ENCODE peak calls at places on chromosomes 13 and 19, in nine cellular contexts. One of them, this sample, is unnamed.

GRCh38 chr19:40613669-40614594 is 12.8 kb downstream of the LTBP4 start:
- DNase-seq in prostate gland: peak
- DNase-seq in GM23338: peak
- DNase-seq in gastrocnemius medialis: no peak
- DNase-seq in CD4-positive, alpha-beta T cell: peak
- DNase-seq in esophagus squamous epithelium: peak
- DNase-seq in CD8-positive, alpha-beta T cell: peak
- DNase-seq in MM.1S: peak
- DNase-seq in Peyer's patch: peak
- DNase-seq in this sample: peak

GRCh38 chr19:48629599-48630288 is 7.4 kb downstream of the DBP start:
- DNase-seq in prostate gland: no peak
- DNase-seq in GM23338: peak
- DNase-seq in gastrocnemius medialis: no peak
- DNase-seq in CD4-positive, alpha-beta T cell: no peak
- DNase-seq in esophagus squamous epithelium: no peak
- DNase-seq in CD8-positive, alpha-beta T cell: no peak
- DNase-seq in MM.1S: no peak
- DNase-seq in Peyer's patch: peak
- DNase-seq in this sample: no peak

GRCh38 chr19:44737238-44738160 is 11.0 kb upstream of the BCL3 start:
- DNase-seq in prostate gland: no peak
- DNase-seq in GM23338: no peak
- DNase-seq in gastrocnemius medialis: no peak
- DNase-seq in CD4-positive, alpha-beta T cell: no peak
- DNase-seq in esophagus squamous epithelium: no peak
- DNase-seq in CD8-positive, alpha-beta T cell: no peak
- DNase-seq in MM.1S: no peak
- DNase-seq in Peyer's patch: no peak
- DNase-seq in this sample: no peak

GRCh38 chr19:13012690-13013608 is 17.7 kb downstream of the NFIX start:
- DNase-seq in prostate gland: no peak
- DNase-seq in GM23338: peak
- DNase-seq in gastrocnemius medialis: peak
- DNase-seq in CD4-positive, alpha-beta T cell: no peak
- DNase-seq in esophagus squamous epithelium: no peak
- DNase-seq in CD8-positive, alpha-beta T cell: peak
- DNase-seq in MM.1S: no peak
- DNase-seq in Peyer's patch: peak
- DNase-seq in this sample: peak

GRCh38 chr19:1856698-1857603 is 6.4 kb downstream of the KLF16 start:
- DNase-seq in prostate gland: peak
- DNase-seq in GM23338: peak
- DNase-seq in gastrocnemius medialis: peak
- DNase-seq in CD4-positive, alpha-beta T cell: no peak
- DNase-seq in esophagus squamous epithelium: no peak
- DNase-seq in CD8-positive, alpha-beta T cell: peak
- DNase-seq in MM.1S: peak
- DNase-seq in Peyer's patch: peak
- DNase-seq in this sample: peak

GRCh38 chr19:48308695-48309586 is 16.4 kb upstream of the EMP3 start:
- DNase-seq in prostate gland: no peak
- DNase-seq in GM23338: peak
- DNase-seq in gastrocnemius medialis: no peak
- DNase-seq in CD4-positive, alpha-beta T cell: no peak
- DNase-seq in esophagus squamous epithelium: no peak
- DNase-seq in CD8-positive, alpha-beta T cell: no peak
- DNase-seq in MM.1S: no peak
- DNase-seq in Peyer's patch: no peak
- DNase-seq in this sample: no peak

GRCh38 chr19:2982556-2982955 is 5.2 kb downstream of the TLE6 start:
- DNase-seq in prostate gland: no peak
- DNase-seq in GM23338: no peak
- DNase-seq in gastrocnemius medialis: no peak
- DNase-seq in CD4-positive, alpha-beta T cell: no peak
- DNase-seq in esophagus squamous epithelium: no peak
- DNase-seq in CD8-positive, alpha-beta T cell: no peak
- DNase-seq in MM.1S: no peak
- DNase-seq in Peyer's patch: no peak
- DNase-seq in this sample: no peak

GRCh38 chr13:76164290-76164689 is 528.2 kb downstream of the LMO7 start:
- DNase-seq in prostate gland: no peak
- DNase-seq in GM23338: no peak
- DNase-seq in gastrocnemius medialis: no peak
- DNase-seq in CD4-positive, alpha-beta T cell: no peak
- DNase-seq in esophagus squamous epithelium: no peak
- DNase-seq in CD8-positive, alpha-beta T cell: no peak
- DNase-seq in MM.1S: no peak
- DNase-seq in Peyer's patch: no peak
- DNase-seq in this sample: no peak

GRCh38 chr19:310781-311496 is 19.7 kb upstream of the PLPP2 start:
- DNase-seq in prostate gland: no peak
- DNase-seq in GM23338: no peak
- DNase-seq in gastrocnemius medialis: no peak
- DNase-seq in CD4-positive, alpha-beta T cell: no peak
- DNase-seq in esophagus squamous epithelium: no peak
- DNase-seq in CD8-positive, alpha-beta T cell: no peak
- DNase-seq in MM.1S: no peak
- DNase-seq in Peyer's patch: no peak
- DNase-seq in this sample: no peak

GRCh38 chr13:33279414-33279813 is 6.1 kb downstream of the STARD13 start:
- DNase-seq in prostate gland: peak
- DNase-seq in GM23338: no peak
- DNase-seq in gastrocnemius medialis: peak
- DNase-seq in CD4-positive, alpha-beta T cell: no peak
- DNase-seq in esophagus squamous epithelium: no peak
- DNase-seq in CD8-positive, alpha-beta T cell: no peak
- DNase-seq in MM.1S: no peak
- DNase-seq in Peyer's patch: no peak
- DNase-seq in this sample: no peak

GRCh38 chr19:18789883-18790565 is 1.1 kb downstream of the COMP start:
- DNase-seq in prostate gland: no peak
- DNase-seq in GM23338: peak
- DNase-seq in gastrocnemius medialis: no peak
- DNase-seq in CD4-positive, alpha-beta T cell: no peak
- DNase-seq in esophagus squamous epithelium: no peak
- DNase-seq in CD8-positive, alpha-beta T cell: no peak
- DNase-seq in MM.1S: no peak
- DNase-seq in Peyer's patch: no peak
- DNase-seq in this sample: no peak

GRCh38 chr13:100423375-100423774 is 165.2 kb downstream of the GGACT start:
- DNase-seq in prostate gland: no peak
- DNase-seq in GM23338: no peak
- DNase-seq in gastrocnemius medialis: no peak
- DNase-seq in CD4-positive, alpha-beta T cell: no peak
- DNase-seq in esophagus squamous epithelium: no peak
- DNase-seq in CD8-positive, alpha-beta T cell: no peak
- DNase-seq in MM.1S: no peak
- DNase-seq in Peyer's patch: no peak
- DNase-seq in this sample: no peak

GRCh38 chr19:15091918-15092753 is 10.1 kb downstream of the OR1I1 start:
- DNase-seq in prostate gland: peak
- DNase-seq in GM23338: peak
- DNase-seq in gastrocnemius medialis: no peak
- DNase-seq in CD4-positive, alpha-beta T cell: no peak
- DNase-seq in esophagus squamous epithelium: no peak
- DNase-seq in CD8-positive, alpha-beta T cell: peak
- DNase-seq in MM.1S: peak
- DNase-seq in Peyer's patch: no peak
- DNase-seq in this sample: peak

GRCh38 chr19:40592170-40592569 is 9.0 kb upstream of the LTBP4 start:
- DNase-seq in prostate gland: no peak
- DNase-seq in GM23338: peak
- DNase-seq in gastrocnemius medialis: no peak
- DNase-seq in CD4-positive, alpha-beta T cell: no peak
- DNase-seq in esophagus squamous epithelium: no peak
- DNase-seq in CD8-positive, alpha-beta T cell: no peak
- DNase-seq in MM.1S: peak
- DNase-seq in Peyer's patch: no peak
- DNase-seq in this sample: no peak

GRCh38 chr19:46913852-46914430 is 53.1 kb downstream of the ARHGAP35 start:
- DNase-seq in prostate gland: no peak
- DNase-seq in GM23338: no peak
- DNase-seq in gastrocnemius medialis: no peak
- DNase-seq in CD4-positive, alpha-beta T cell: no peak
- DNase-seq in esophagus squamous epithelium: no peak
- DNase-seq in CD8-positive, alpha-beta T cell: no peak
- DNase-seq in MM.1S: no peak
- DNase-seq in Peyer's patch: no peak
- DNase-seq in this sample: no peak

GRCh38 chr13:80196756-80197155 is 144.2 kb downstream of the SPRY2 start:
- DNase-seq in prostate gland: no peak
- DNase-seq in GM23338: no peak
- DNase-seq in gastrocnemius medialis: no peak
- DNase-seq in CD4-positive, alpha-beta T cell: no peak
- DNase-seq in esophagus squamous epithelium: no peak
- DNase-seq in CD8-positive, alpha-beta T cell: no peak
- DNase-seq in MM.1S: no peak
- DNase-seq in Peyer's patch: no peak
- DNase-seq in this sample: no peak

GRCh38 chr19:13004273-13004672 is 9.0 kb downstream of the NFIX start:
- DNase-seq in prostate gland: no peak
- DNase-seq in GM23338: no peak
- DNase-seq in gastrocnemius medialis: no peak
- DNase-seq in CD4-positive, alpha-beta T cell: no peak
- DNase-seq in esophagus squamous epithelium: no peak
- DNase-seq in CD8-positive, alpha-beta T cell: no peak
- DNase-seq in MM.1S: no peak
- DNase-seq in Peyer's patch: peak
- DNase-seq in this sample: no peak

GRCh38 chr13:71906438-71906837 is 39.4 kb upstream of the DACH1 start:
- DNase-seq in prostate gland: no peak
- DNase-seq in GM23338: no peak
- DNase-seq in gastrocnemius medialis: no peak
- DNase-seq in CD4-positive, alpha-beta T cell: no peak
- DNase-seq in esophagus squamous epithelium: no peak
- DNase-seq in CD8-positive, alpha-beta T cell: no peak
- DNase-seq in MM.1S: no peak
- DNase-seq in Peyer's patch: no peak
- DNase-seq in this sample: no peak

GRCh38 chr13:71902676-71903075 is 35.7 kb upstream of the DACH1 start:
- DNase-seq in prostate gland: no peak
- DNase-seq in GM23338: peak
- DNase-seq in gastrocnemius medialis: no peak
- DNase-seq in CD4-positive, alpha-beta T cell: no peak
- DNase-seq in esophagus squamous epithelium: no peak
- DNase-seq in CD8-positive, alpha-beta T cell: no peak
- DNase-seq in MM.1S: no peak
- DNase-seq in Peyer's patch: no peak
- DNase-seq in this sample: no peak
- H3K27ac ChIP-seq in prostate gland: no peak
- H3K27ac ChIP-seq in GM23338: no peak
- H3K27ac ChIP-seq in gastrocnemius medialis: no peak
- H3K27ac ChIP-seq in CD4-positive, alpha-beta T cell: no peak
- H3K27ac ChIP-seq in esophagus squamous epithelium: no peak
- H3K27ac ChIP-seq in CD8-positive, alpha-beta T cell: no peak
- H3K27ac ChIP-seq in MM.1S: no peak
- H3K27ac ChIP-seq in Peyer's patch: no peak
- H3K27ac ChIP-seq in this sample: no peak

GRCh38 chr13:39210961-39211534 is 172.8 kb downstream of the NHLRC3 start:
- DNase-seq in prostate gland: no peak
- DNase-seq in GM23338: peak
- DNase-seq in gastrocnemius medialis: no peak
- DNase-seq in CD4-positive, alpha-beta T cell: no peak
- DNase-seq in esophagus squamous epithelium: no peak
- DNase-seq in CD8-positive, alpha-beta T cell: no peak
- DNase-seq in MM.1S: no peak
- DNase-seq in Peyer's patch: no peak
- DNase-seq in this sample: no peak
- TF ChIP-seq CTCF in prostate gland: no peak
- TF ChIP-seq CTCF in GM23338: peak
- TF ChIP-seq CTCF in gastrocnemius medialis: no peak
- TF ChIP-seq CTCF in CD4-positive, alpha-beta T cell: no peak
- TF ChIP-seq CTCF in esophagus squamous epithelium: no peak
- TF ChIP-seq CTCF in CD8-positive, alpha-beta T cell: no peak
- TF ChIP-seq CTCF in MM.1S: no peak
- TF ChIP-seq CTCF in Peyer's patch: no peak
- TF ChIP-seq CTCF in this sample: no peak

GRCh38 chr13:110440946-110441731 is 120.4 kb downstream of the RAB20 start:
- DNase-seq in prostate gland: no peak
- DNase-seq in GM23338: no peak
- DNase-seq in gastrocnemius medialis: no peak
- DNase-seq in CD4-positive, alpha-beta T cell: no peak
- DNase-seq in esophagus squamous epithelium: no peak
- DNase-seq in CD8-positive, alpha-beta T cell: no peak
- DNase-seq in MM.1S: no peak
- DNase-seq in Peyer's patch: no peak
- DNase-seq in this sample: no peak
- H3K27ac ChIP-seq in prostate gland: no peak
- H3K27ac ChIP-seq in GM23338: no peak
- H3K27ac ChIP-seq in gastrocnemius medialis: no peak
- H3K27ac ChIP-seq in CD4-positive, alpha-beta T cell: no peak
- H3K27ac ChIP-seq in esophagus squamous epithelium: no peak
- H3K27ac ChIP-seq in CD8-positive, alpha-beta T cell: no peak
- H3K27ac ChIP-seq in MM.1S: no peak
- H3K27ac ChIP-seq in Peyer's patch: no peak
- H3K27ac ChIP-seq in this sample: no peak

GRCh38 chr19:4738734-4739133 is 15.1 kb upstream of the DPP9 start:
- DNase-seq in prostate gland: no peak
- DNase-seq in GM23338: no peak
- DNase-seq in gastrocnemius medialis: peak
- DNase-seq in CD4-positive, alpha-beta T cell: no peak
- DNase-seq in esophagus squamous epithelium: no peak
- DNase-seq in CD8-positive, alpha-beta T cell: no peak
- DNase-seq in MM.1S: no peak
- DNase-seq in Peyer's patch: no peak
- DNase-seq in this sample: no peak
- TF ChIP-seq CTCF in prostate gland: no peak
- TF ChIP-seq CTCF in GM23338: no peak
- TF ChIP-seq CTCF in gastrocnemius medialis: no peak
- TF ChIP-seq CTCF in CD4-positive, alpha-beta T cell: no peak
- TF ChIP-seq CTCF in esophagus squamous epithelium: no peak
- TF ChIP-seq CTCF in CD8-positive, alpha-beta T cell: no peak
- TF ChIP-seq CTCF in MM.1S: no peak
- TF ChIP-seq CTCF in Peyer's patch: no peak
- TF ChIP-seq CTCF in this sample: no peak